ENCODE peak calls at places on chromosomes 13 and 19, in nine cellular contexts. V is suprapubic skin, D is Peyer's patch, J is dorsolateral prefrontal cortex, Q is lung, L is stomach, F is GM23338, C is hepatocyte, I is A673. U is an unnamed sample.

GRCh38 chr13:27510082-27510481 is 59.7 kb upstream of the MTIF3 start:
- DNase-seq in L (no peak), I (no peak), Q (no peak), C (no peak), F (no peak), D (no peak), V (no peak), J (no peak), U (no peak)

GRCh38 chr13:75445717-75446529 is 36.0 kb downstream of the TBC1D4 start:
- DNase-seq in L (no peak), F (no peak), V (no peak), I (no peak), Q (no peak), D (no peak), J (no peak), C (no peak), U (no peak)

GRCh38 chr19:10617409-10618121 is 7.8 kb upstream of the SLC44A2 start:
- DNase-seq in Q (no peak), I (no peak), F (no peak), D (no peak), V (no peak), L (no peak), J (no peak), C (peak; percentile 58), U (no peak)

GRCh38 chr19:3324405-3324856 is 42.0 kb upstream of the NFIC start:
- DNase-seq in D (peak; percentile 79), L (peak; percentile 77), I (peak; percentile 62), C (no peak), Q (peak; percentile 72), V (no peak), J (peak; percentile 47), F (peak; percentile 62), U (peak; percentile 74)

GRCh38 chr13:97268772-97269171 is 46.6 kb downstream of the MBNL2 start:
- DNase-seq in I (no peak), L (no peak), F (peak; percentile 43), J (no peak), V (no peak), Q (no peak), C (no peak), D (no peak), U (no peak)

GRCh38 chr13:44350775-44351504 is 22.7 kb upstream of the SERP2 start:
- DNase-seq in C (no peak), Q (no peak), V (no peak), J (no peak), I (no peak), L (no peak), F (peak; percentile 11), D (no peak), U (no peak)

GRCh38 chr13:39297664-39298171 is 259.5 kb downstream of the NHLRC3 start:
- DNase-seq in J (no peak), V (no peak), F (no peak), L (no peak), D (no peak), C (no peak), I (no peak), Q (no peak), U (no peak)

GRCh38 chr13:75870397-75870801 is 234.3 kb downstream of the LMO7 start:
- DNase-seq in F (peak; percentile 60), J (no peak), I (peak; percentile 39), D (no peak), C (peak; percentile 45), L (no peak), Q (no peak), V (no peak), U (peak; percentile 15)

GRCh38 chr19:15173746-15174404 is 26.9 kb downstream of the NOTCH3 start:
- DNase-seq in J (no peak), F (peak; percentile 49), D (no peak), I (no peak), V (no peak), Q (no peak), C (no peak), L (no peak), U (peak; percentile 71)

GRCh38 chr19:15178629-15179308 is 22.0 kb downstream of the NOTCH3 start:
- DNase-seq in D (no peak), I (no peak), Q (no peak), V (no peak), F (peak; percentile 80), C (no peak), L (no peak), J (no peak), U (no peak)

GRCh38 chr19:15177269-15178116 is 23.3 kb downstream of the NOTCH3 start:
- DNase-seq in D (peak; percentile 87), L (peak; percentile 88), I (peak; percentile 89), F (peak; percentile 92), V (no peak), J (peak; percentile 78), Q (peak; percentile 77), C (peak; percentile 91), U (peak; percentile 79)

GRCh38 chr19:15180451-15181390 is 20.1 kb downstream of the NOTCH3 start:
- DNase-seq in I (peak; percentile 85), Q (peak; percentile 60), L (peak; percentile 70), J (no peak), D (peak; percentile 84), V (no peak), C (no peak), F (peak; percentile 80), U (peak; percentile 42)

GRCh38 chr19:15175609-15176008 is 25.2 kb downstream of the NOTCH3 start:
- DNase-seq in F (no peak), L (no peak), I (no peak), D (no peak), Q (no peak), J (no peak), C (no peak), V (no peak), U (no peak)
- H3K27ac ChIP-seq in F (no peak overlapping the region), L (no peak overlapping the region), I (no peak overlapping the region), D (no peak overlapping the region), Q (no peak overlapping the region), J (no peak overlapping the region), C (no peak overlapping the region), V (no peak overlapping the region), U (no peak overlapping the region)

DNA sequence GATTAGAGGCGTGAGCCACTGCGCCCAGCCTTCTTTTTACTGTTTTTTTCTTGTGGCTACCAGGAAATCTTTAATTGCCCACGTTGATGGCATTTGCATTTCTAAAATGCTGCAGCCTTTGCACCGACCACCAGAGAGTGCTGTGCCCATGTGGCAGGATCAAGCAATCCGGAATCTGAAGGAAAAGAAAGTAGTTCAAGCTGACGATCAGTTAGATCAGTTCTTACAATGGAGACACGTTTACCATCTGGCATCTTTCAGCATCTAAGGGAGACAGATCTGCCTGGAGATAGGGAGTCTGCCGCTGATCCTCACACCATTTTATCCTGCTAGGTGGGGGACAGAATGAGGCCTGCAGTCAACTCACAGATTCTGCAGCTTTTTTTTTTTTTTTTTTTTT is 19.9 kb downstream of the TINCR start:
- DNase-seq in D (peak; percentile 56), L (peak; percentile 31), I (peak; percentile 77), F (peak; percentile 87), J (no peak), V (no peak), Q (no peak), C (peak; percentile 38), U (peak; percentile 42)
- TF ChIP-seq CTCF in D (no peak), L (no peak), I (peak; percentile 83), F (peak; percentile 96), J (peak; percentile 20), V (no peak), Q (peak; percentile 9), C (peak; percentile 51), U (peak; percentile 60)

GRCh38 chr13:110339975-110340550 is 33.0 kb downstream of the COL4A2 start:
- DNase-seq in C (no peak), F (no peak), L (no peak), D (no peak), I (no peak), V (no peak), Q (no peak), J (no peak), U (no peak)

GRCh38 chr13:110341445-110342247 is 34.6 kb downstream of the COL4A2 start:
- DNase-seq in D (peak; percentile 33), Q (no peak), F (no peak), C (no peak), V (no peak), L (no peak), J (no peak), I (peak; percentile 74), U (no peak)

GRCh38 chr13:110342474-110342873 is 35.4 kb downstream of the COL4A2 start:
- DNase-seq in J (no peak), L (no peak), V (no peak), D (no peak), I (no peak), Q (no peak), F (no peak), C (no peak), U (no peak)

GRCh38 chr13:110339263-110339662 is 32.2 kb downstream of the COL4A2 start:
- DNase-seq in D (no peak), L (no peak), J (no peak), C (no peak), I (no peak), V (no peak), Q (no peak), F (no peak), U (no peak)

DNA sequence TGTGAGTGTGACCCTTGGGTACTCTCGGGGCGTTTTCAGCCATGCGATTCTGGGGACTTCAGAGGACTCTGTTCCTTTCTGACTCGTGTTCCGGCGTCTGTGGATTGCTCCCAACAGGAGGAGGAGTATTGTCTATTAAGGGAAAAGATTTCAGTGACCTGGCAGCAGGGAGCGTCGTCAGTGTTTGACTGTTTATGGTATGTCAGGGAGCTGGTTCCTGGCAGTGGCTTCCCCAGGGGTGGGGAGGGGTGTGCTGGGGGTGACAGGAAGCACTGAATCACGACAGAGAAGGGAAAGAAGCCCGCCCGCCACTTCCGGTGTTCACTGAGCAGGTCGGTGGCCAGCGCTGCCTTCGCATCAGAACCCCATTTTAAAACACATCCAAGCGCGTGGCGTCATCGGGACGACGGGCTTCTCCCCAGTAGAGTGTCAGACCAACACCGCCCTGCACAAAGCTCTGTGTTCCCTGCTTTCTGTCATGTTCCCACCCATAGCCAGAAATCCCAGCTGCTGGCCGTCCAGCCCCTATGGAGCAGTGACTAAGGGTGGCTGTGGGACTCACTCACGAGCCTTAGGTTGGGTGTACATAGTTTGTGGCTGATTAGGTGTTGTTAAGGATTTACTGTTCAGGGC is 33.8 kb downstream of the COL4A2 start:
- DNase-seq in I (peak; percentile 77), J (no peak), D (no peak), F (no peak), V (no peak), Q (peak; percentile 59), L (peak; percentile 59), C (peak; percentile 51), U (no peak)
- H3K27ac ChIP-seq in I (peak overlapping the region; percentile 84), J (peak overlapping the region; percentile 51), D (peak overlapping the region; percentile 67), F (peak overlapping the region; percentile 55), V (peak overlapping the region; percentile 78), Q (peak overlapping the region; percentile 95), L (peak overlapping the region; percentile 92), C (peak overlapping the region; percentile 80), U (no peak overlapping the region)

DNA sequence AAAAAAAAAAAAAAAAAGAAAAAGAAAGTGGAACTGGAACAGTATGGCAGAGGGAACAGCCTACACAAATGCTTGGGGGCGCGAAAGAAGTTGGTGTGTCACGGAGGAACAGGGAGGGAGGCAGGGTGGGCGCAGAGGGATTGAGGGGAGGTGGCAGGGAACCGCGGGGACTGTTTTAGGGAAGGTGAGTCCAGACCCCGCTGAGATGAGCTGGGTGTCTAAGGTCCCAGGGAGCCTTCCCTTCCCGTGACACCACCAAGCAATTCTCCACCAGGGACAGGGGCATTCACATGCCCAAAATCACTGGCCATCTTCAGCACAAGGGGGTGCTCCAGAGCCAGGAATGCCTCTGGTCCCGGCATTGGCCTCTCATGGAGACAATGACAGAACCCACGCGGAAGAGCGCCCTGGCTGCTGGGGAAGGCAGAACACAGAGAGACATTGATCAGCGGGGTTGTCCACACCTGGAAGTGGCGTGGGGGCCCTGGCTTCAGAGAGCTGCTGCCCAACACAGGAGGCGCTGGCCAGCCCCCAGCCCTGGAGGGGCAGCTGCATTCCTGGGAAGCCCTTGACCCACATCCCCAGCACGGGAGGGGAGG is 6.9 kb downstream of the PEAK3 start:
- DNase-seq in D (peak; percentile 77), J (peak; percentile 62), Q (peak; percentile 68), C (peak; percentile 78), F (peak; percentile 87), I (peak; percentile 89), V (no peak), L (peak; percentile 69), U (peak; percentile 83)
- TF ChIP-seq CTCF in D (peak; percentile 41), J (peak; percentile 68), Q (peak; percentile 48), C (peak; percentile 50), F (peak; percentile 62), I (peak; percentile 74), V (peak; percentile 45), L (no peak), U (peak; percentile 29)

U was measured in HL-60.